ENCODE peak calls at places on chromosomes 5 and 9, in seven cellular contexts. One of them, this sample, is unnamed.

GRCh38 chr5:130333089-130333488 is 428.8 kb downstream of the CHSY3 start:
- DNase-seq in fibroblast of mammary gland: peak
- DNase-seq in mucosa of descending colon: no peak
- DNase-seq in pancreas: no peak
- DNase-seq in upper lobe of right lung: no peak
- DNase-seq in HFFc6: no peak
- DNase-seq in AG09309: peak
- DNase-seq in this sample: no peak

GRCh38 chr5:78929833-78930232 is 55.3 kb downstream of the ARSB start:
- DNase-seq in fibroblast of mammary gland: no peak
- DNase-seq in mucosa of descending colon: no peak
- DNase-seq in pancreas: no peak
- DNase-seq in upper lobe of right lung: no peak
- DNase-seq in HFFc6: no peak
- DNase-seq in AG09309: no peak
- DNase-seq in this sample: no peak

GRCh38 chr5:117623042-117623815 is 1048.6 kb upstream of the SEMA6A start:
- DNase-seq in fibroblast of mammary gland: no peak
- DNase-seq in mucosa of descending colon: no peak
- DNase-seq in pancreas: no peak
- DNase-seq in upper lobe of right lung: no peak
- DNase-seq in HFFc6: no peak
- DNase-seq in AG09309: no peak
- DNase-seq in this sample: no peak

GRCh38 chr5:153081385-153081784 is 409.1 kb upstream of the GRIA1 start:
- DNase-seq in fibroblast of mammary gland: peak
- DNase-seq in mucosa of descending colon: no peak
- DNase-seq in pancreas: no peak
- DNase-seq in upper lobe of right lung: no peak
- DNase-seq in HFFc6: no peak
- DNase-seq in AG09309: no peak
- DNase-seq in this sample: no peak

GRCh38 chr5:137341831-137342230 is 157.3 kb downstream of the SPOCK1 start:
- DNase-seq in fibroblast of mammary gland: no peak
- DNase-seq in mucosa of descending colon: no peak
- DNase-seq in pancreas: no peak
- DNase-seq in upper lobe of right lung: no peak
- DNase-seq in HFFc6: no peak
- DNase-seq in AG09309: no peak
- DNase-seq in this sample: no peak

GRCh38 chr5:58094031-58094430 is 365.9 kb downstream of the PLK2 start:
- DNase-seq in fibroblast of mammary gland: peak
- DNase-seq in mucosa of descending colon: no peak
- DNase-seq in pancreas: no peak
- DNase-seq in upper lobe of right lung: no peak
- DNase-seq in HFFc6: peak
- DNase-seq in AG09309: no peak
- DNase-seq in this sample: peak

GRCh38 chr9:70080481-70081119 is 37.0 kb downstream of the MAMDC2 start:
- DNase-seq in fibroblast of mammary gland: peak
- DNase-seq in mucosa of descending colon: no peak
- DNase-seq in pancreas: no peak
- DNase-seq in upper lobe of right lung: no peak
- DNase-seq in HFFc6: peak
- DNase-seq in AG09309: peak
- DNase-seq in this sample: no peak

GRCh38 chr5:18314192-18314778 is 680.0 kb downstream of the TAF11L14 start:
- DNase-seq in fibroblast of mammary gland: peak
- DNase-seq in mucosa of descending colon: no peak
- DNase-seq in pancreas: no peak
- DNase-seq in upper lobe of right lung: no peak
- DNase-seq in HFFc6: peak
- DNase-seq in AG09309: no peak
- DNase-seq in this sample: no peak

GRCh38 chr9:81592890-81593271 is 96.5 kb downstream of the TLE1 start:
- DNase-seq in fibroblast of mammary gland: no peak
- DNase-seq in mucosa of descending colon: peak
- DNase-seq in pancreas: no peak
- DNase-seq in upper lobe of right lung: no peak
- DNase-seq in HFFc6: no peak
- DNase-seq in AG09309: no peak
- DNase-seq in this sample: no peak

GRCh38 chr9:133612816-133613215 is 3.6 kb upstream of the FAM163B start:
- DNase-seq in fibroblast of mammary gland: no peak
- DNase-seq in mucosa of descending colon: no peak
- DNase-seq in pancreas: peak
- DNase-seq in upper lobe of right lung: no peak
- DNase-seq in HFFc6: no peak
- DNase-seq in AG09309: no peak
- DNase-seq in this sample: no peak

DNA sequence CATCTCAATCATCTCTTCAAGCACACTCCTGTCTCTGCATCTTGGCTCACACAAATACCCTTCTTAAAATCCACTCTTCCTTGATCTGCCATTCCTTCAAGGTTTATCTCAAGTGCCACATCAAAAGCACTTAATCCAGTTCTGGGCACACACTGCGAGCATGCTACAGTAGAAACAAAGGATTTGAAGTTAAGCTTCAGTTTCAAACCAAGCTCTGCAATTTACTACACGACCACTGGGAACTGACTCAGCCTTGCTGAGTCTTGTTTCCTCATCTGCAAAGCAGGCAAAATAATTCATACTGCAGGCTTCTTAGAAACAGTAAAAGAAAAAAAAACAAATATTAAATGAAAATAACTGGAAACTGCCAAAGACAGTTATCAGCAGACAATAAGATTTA is 50.5 kb upstream of the CTNNAL1 start:
- DNase-seq in fibroblast of mammary gland: peak
- DNase-seq in mucosa of descending colon: no peak
- DNase-seq in pancreas: no peak
- DNase-seq in upper lobe of right lung: no peak
- DNase-seq in HFFc6: peak
- DNase-seq in AG09309: no peak
- DNase-seq in this sample: no peak
- TF ChIP-seq CTCF in fibroblast of mammary gland: no peak
- TF ChIP-seq CTCF in mucosa of descending colon: no peak
- TF ChIP-seq CTCF in pancreas: no peak
- TF ChIP-seq CTCF in upper lobe of right lung: no peak
- TF ChIP-seq CTCF in HFFc6: peak
- TF ChIP-seq CTCF in AG09309: no peak
- TF ChIP-seq CTCF in this sample: no peak

GRCh38 chr5:142749321-142749720 is 20.9 kb upstream of the ARHGAP26 start:
- DNase-seq in fibroblast of mammary gland: peak
- DNase-seq in mucosa of descending colon: no peak
- DNase-seq in pancreas: no peak
- DNase-seq in upper lobe of right lung: no peak
- DNase-seq in HFFc6: peak
- DNase-seq in AG09309: peak
- DNase-seq in this sample: peak

GRCh38 chr5:142747034-142747433 is 23.1 kb upstream of the ARHGAP26 start:
- DNase-seq in fibroblast of mammary gland: peak
- DNase-seq in mucosa of descending colon: no peak
- DNase-seq in pancreas: no peak
- DNase-seq in upper lobe of right lung: no peak
- DNase-seq in HFFc6: no peak
- DNase-seq in AG09309: peak
- DNase-seq in this sample: no peak

GRCh38 chr5:142746532-142746931 is 23.6 kb upstream of the ARHGAP26 start:
- DNase-seq in fibroblast of mammary gland: no peak
- DNase-seq in mucosa of descending colon: no peak
- DNase-seq in pancreas: no peak
- DNase-seq in upper lobe of right lung: no peak
- DNase-seq in HFFc6: no peak
- DNase-seq in AG09309: no peak
- DNase-seq in this sample: no peak

GRCh38 chr5:142748132-142748531 is 22.0 kb upstream of the ARHGAP26 start:
- DNase-seq in fibroblast of mammary gland: peak
- DNase-seq in mucosa of descending colon: no peak
- DNase-seq in pancreas: no peak
- DNase-seq in upper lobe of right lung: no peak
- DNase-seq in HFFc6: no peak
- DNase-seq in AG09309: peak
- DNase-seq in this sample: no peak

DNA sequence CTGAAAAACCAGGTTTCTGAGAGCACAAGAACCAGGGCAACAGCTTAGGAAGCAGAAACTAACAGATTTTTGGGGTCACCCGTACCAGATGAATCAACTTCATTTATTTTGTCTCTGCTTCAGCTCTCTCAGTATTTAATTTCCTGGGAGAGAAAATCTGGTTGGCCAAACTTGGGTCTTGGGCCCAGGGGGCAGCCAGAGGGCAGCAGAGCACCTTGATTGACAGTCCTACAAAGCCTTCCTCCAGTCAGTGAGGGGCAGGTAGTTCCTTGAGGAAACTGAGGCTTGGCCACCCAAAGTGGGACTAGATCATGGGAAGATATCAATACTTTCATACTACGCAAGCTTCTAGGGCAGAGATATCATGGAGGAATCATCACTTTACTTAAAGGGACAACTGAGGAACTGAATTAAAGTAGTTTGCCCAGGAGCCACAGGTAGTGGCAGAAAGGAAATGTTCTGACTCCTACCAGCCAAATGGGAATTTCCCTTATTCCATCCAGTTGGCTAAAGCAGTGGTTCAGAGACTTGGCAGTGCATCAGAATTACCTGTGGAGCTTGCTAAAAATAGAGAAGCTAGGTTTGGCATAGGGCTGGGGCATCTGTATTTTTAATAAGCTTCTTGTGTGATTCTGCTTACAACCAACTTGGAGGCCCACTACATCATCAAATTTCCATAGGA is 21.5 kb upstream of the ARHGAP26 start:
- DNase-seq in fibroblast of mammary gland: peak
- DNase-seq in mucosa of descending colon: no peak
- DNase-seq in pancreas: no peak
- DNase-seq in upper lobe of right lung: peak
- DNase-seq in HFFc6: no peak
- DNase-seq in AG09309: no peak
- DNase-seq in this sample: no peak
- TF ChIP-seq CTCF in fibroblast of mammary gland: peak
- TF ChIP-seq CTCF in mucosa of descending colon: peak
- TF ChIP-seq CTCF in pancreas: no peak
- TF ChIP-seq CTCF in upper lobe of right lung: peak
- TF ChIP-seq CTCF in HFFc6: peak
- TF ChIP-seq CTCF in AG09309: peak
- TF ChIP-seq CTCF in this sample: peak

DNA sequence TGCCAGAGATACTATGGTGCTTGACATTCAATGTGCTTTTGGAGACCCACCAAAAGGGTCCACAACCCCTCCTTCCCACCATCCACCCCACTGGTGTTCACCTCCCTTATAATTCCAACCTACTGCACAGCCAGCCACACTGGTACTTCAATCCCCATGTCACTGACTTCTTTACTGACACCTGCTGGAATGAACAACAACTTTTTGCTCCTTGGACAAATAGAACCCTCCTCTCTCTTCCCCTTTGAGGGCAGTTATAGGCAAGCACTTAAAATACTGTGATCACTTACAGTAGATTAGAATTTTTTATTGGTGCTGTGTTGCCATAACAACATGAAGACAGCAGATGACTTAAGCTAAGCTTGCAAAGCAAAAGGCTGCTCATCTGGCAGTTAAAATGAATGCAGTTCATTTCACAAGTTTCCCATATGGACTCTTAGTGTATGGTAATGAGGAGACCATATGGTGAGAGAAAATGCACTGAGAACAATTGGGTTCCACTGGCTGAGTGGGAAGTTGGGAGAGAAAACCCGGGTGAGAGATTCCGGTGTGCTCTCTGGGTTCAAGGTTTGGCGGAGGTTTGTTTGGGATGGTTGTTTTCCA is 374.4 kb downstream of the EBF1 start:
- DNase-seq in fibroblast of mammary gland: peak
- DNase-seq in mucosa of descending colon: no peak
- DNase-seq in pancreas: no peak
- DNase-seq in upper lobe of right lung: no peak
- DNase-seq in HFFc6: no peak
- DNase-seq in AG09309: no peak
- DNase-seq in this sample: no peak
- TF ChIP-seq CTCF in fibroblast of mammary gland: no peak
- TF ChIP-seq CTCF in mucosa of descending colon: no peak
- TF ChIP-seq CTCF in pancreas: no peak
- TF ChIP-seq CTCF in upper lobe of right lung: no peak
- TF ChIP-seq CTCF in HFFc6: no peak
- TF ChIP-seq CTCF in AG09309: peak
- TF ChIP-seq CTCF in this sample: no peak

GRCh38 chr9:130858734-130859705 is 24.0 kb downstream of the ABL1 start:
- DNase-seq in fibroblast of mammary gland: no peak
- DNase-seq in mucosa of descending colon: no peak
- DNase-seq in pancreas: no peak
- DNase-seq in upper lobe of right lung: no peak
- DNase-seq in HFFc6: no peak
- DNase-seq in AG09309: no peak
- DNase-seq in this sample: no peak

GRCh38 chr9:130861372-130862180 is 26.5 kb downstream of the ABL1 start:
- DNase-seq in fibroblast of mammary gland: no peak
- DNase-seq in mucosa of descending colon: no peak
- DNase-seq in pancreas: no peak
- DNase-seq in upper lobe of right lung: no peak
- DNase-seq in HFFc6: no peak
- DNase-seq in AG09309: no peak
- DNase-seq in this sample: no peak

GRCh38 chr9:130862217-130862616 is 27.2 kb downstream of the ABL1 start:
- DNase-seq in fibroblast of mammary gland: no peak
- DNase-seq in mucosa of descending colon: no peak
- DNase-seq in pancreas: no peak
- DNase-seq in upper lobe of right lung: no peak
- DNase-seq in HFFc6: no peak
- DNase-seq in AG09309: no peak
- DNase-seq in this sample: no peak

GRCh38 chr9:130862747-130863146 is 27.7 kb downstream of the ABL1 start:
- DNase-seq in fibroblast of mammary gland: no peak
- DNase-seq in mucosa of descending colon: no peak
- DNase-seq in pancreas: no peak
- DNase-seq in upper lobe of right lung: no peak
- DNase-seq in HFFc6: no peak
- DNase-seq in AG09309: no peak
- DNase-seq in this sample: no peak

DNA sequence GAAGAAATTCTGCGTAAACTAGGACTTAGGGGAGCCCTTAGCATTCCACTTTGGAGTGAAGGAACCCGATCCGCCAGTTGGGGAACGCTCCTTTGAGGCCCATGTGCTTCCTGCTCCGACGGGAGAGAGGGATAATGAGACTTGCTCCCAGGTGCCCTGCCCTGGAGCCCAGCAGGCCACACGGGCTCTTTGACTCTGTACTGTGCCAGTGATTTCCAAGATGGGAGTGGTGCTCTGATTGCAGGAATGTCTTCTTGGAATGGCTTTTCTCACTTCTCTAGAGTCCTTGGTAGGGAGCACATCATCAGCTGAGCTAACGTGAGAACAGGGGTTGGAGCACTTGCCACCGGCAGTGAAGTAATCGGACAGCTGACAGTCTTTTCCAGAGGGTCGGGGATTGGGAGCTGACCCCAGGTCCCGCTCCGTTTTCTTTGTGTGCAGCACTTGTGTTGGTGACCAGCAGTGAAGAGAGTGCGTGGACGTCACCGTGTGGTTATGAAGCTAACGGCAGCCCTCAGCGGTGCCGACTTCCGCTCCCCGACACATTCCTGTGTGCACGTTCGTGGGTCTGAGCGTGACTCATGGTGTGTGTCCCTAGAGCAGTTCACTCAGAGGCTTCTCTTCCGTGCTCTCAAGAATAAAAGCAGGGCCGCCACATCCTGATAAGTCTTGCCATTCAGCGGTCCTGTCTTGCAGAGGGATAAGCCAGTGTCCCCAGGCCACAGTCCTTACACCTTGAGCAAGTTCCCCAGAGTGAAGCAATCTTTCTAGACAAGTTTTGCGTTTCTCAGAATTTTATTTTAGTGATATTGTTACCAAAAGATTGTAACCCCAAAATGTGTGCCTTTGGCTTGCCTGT is 25.6 kb downstream of the ABL1 start:
- DNase-seq in fibroblast of mammary gland: peak
- DNase-seq in mucosa of descending colon: peak
- DNase-seq in pancreas: peak
- DNase-seq in upper lobe of right lung: peak
- DNase-seq in HFFc6: peak
- DNase-seq in AG09309: peak
- DNase-seq in this sample: no peak
- TF ChIP-seq CTCF in fibroblast of mammary gland: peak
- TF ChIP-seq CTCF in mucosa of descending colon: no peak
- TF ChIP-seq CTCF in pancreas: no peak
- TF ChIP-seq CTCF in upper lobe of right lung: peak
- TF ChIP-seq CTCF in HFFc6: peak
- TF ChIP-seq CTCF in AG09309: peak
- TF ChIP-seq CTCF in this sample: no peak

This sample was measured in PC-9.